ENCODE peak calls at places on chromosome 12, in ten cellular contexts. P, J, V, S, X, E, Y, B, G and F are unnamed samples. For H3K36me3, the result is how much of the 10 kb centered on the place peaks cover.

GRCh38 chr12:20656600-20656999 is 38.5 kb upstream of the SLCO1C1 start:
- DNase-seq in V (no peak), G (no peak), X (peak), B (no peak), S (no peak), J (no peak), Y (no peak), E (no peak), P (no peak), F (no peak)

GRCh38 chr12:147242-147641 is 66.7 kb downstream of the SLC6A12 start:
- DNase-seq in P (no peak), S (no peak), G (no peak), Y (no peak), B (no peak), E (no peak), X (no peak), V (no peak), J (no peak), F (no peak)

GRCh38 chr12:75986001-75986739 is 45.4 kb downstream of the PHLDA1 start:
- DNase-seq in V (no peak), J (no peak), B (no peak), G (no peak), P (no peak), S (no peak), X (no peak), Y (no peak), E (no peak), F (no peak)

GRCh38 chr12:21695896-21696295 is 38.3 kb upstream of the LDHB start:
- DNase-seq in Y (no peak), S (no peak), X (no peak), V (no peak), J (no peak), P (no peak), B (no peak), E (no peak), G (no peak), F (no peak)

GRCh38 chr12:49323524-49324097 is 556 bp downstream of the TROAP start:
- DNase-seq in G (no peak), X (no peak), J (no peak), S (no peak), Y (no peak), B (no peak), E (no peak), V (no peak), P (no peak), F (no peak)

GRCh38 chr12:130838284-130838950 is 633 bp downstream of the STX2 start:
- DNase-seq in P (no peak), Y (peak), S (no peak), G (peak), B (peak), V (no peak), J (no peak), E (peak), X (peak), F (no peak)

GRCh38 chr12:66596189-66596588 is 82.7 kb downstream of the GRIP1 start:
- DNase-seq in P (no peak), E (no peak), G (no peak), V (no peak), Y (no peak), X (no peak), S (no peak), B (no peak), J (no peak), F (no peak)

GRCh38 chr12:85461127-85461526 is 181.1 kb downstream of the ALX1 start:
- DNase-seq in S (no peak), J (no peak), V (no peak), Y (no peak), P (no peak), E (no peak), X (no peak), G (no peak), B (no peak), F (no peak)

DNA sequence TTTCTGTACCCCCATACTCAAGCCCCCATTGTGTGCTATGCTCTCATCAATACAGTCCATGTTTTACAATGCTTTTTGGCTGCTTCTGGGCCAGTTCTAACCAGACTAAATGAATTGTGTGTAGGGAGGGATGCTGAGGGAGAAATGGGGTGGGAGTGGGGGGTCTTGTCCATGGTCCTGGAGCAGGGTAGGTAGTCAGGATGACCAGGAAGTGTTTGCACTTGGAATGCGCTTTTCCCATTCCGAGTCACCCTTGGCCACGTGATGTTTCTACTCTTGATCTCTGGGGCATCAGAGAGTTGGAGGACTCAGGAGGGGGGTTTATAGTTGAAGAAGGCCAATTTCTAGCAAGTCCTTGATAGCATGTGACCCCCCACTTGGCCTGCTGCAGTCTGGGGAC is 1.2 kb upstream of the SMIM41 start:
- DNase-seq in X (no peak), J (no peak), P (no peak), S (no peak), V (no peak), G (no peak), E (no peak), B (no peak), Y (no peak), F (no peak)
- H3K36me3 ChIP-seq in X (under half), J (under half), P (under half), S (half or more), V (half or more), G (under half), E (half or more), B (under half), Y (under half), F (under half)

DNA sequence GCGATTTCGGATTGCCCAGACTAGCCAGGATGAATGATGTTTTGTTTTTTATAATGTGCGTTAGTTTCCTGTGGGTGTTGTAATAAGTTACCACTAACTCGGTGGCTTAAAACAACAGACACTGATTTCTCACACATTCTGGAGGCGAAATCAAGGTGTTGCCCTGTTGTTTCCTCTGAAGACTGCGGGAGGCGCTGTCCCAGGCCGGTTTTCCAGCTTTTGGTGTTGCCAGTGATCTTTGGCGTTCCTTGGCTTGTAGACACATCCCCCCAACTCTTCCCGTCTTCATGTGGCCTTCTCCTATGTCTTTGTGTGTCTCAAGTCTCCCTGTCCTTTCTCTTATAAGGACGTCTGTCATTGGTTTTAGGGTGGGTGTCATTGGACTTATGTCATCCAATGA is 267.7 kb downstream of the AACS start:
- DNase-seq in J (no peak), E (no peak), B (no peak), S (no peak), Y (no peak), V (no peak), X (no peak), P (no peak), G (no peak), F (no peak)
- TF ChIP-seq CTCF in J (peak), E (no peak), B (peak), S (no peak), Y (peak), V (no peak), X (peak), P (no peak), G (peak), F (peak)

GRCh38 chr12:110371408-110372055 is 32.0 kb downstream of the ANAPC7 start:
- DNase-seq in Y (no peak), B (no peak), E (no peak), V (no peak), S (no peak), P (no peak), X (no peak), J (no peak), G (peak), F (no peak)
- H3K36me3 ChIP-seq in Y (under half), B (half or more), E (under half), V (half or more), S (half or more), P (under half), X (under half), J (under half), G (half or more), F (under half)

DNA sequence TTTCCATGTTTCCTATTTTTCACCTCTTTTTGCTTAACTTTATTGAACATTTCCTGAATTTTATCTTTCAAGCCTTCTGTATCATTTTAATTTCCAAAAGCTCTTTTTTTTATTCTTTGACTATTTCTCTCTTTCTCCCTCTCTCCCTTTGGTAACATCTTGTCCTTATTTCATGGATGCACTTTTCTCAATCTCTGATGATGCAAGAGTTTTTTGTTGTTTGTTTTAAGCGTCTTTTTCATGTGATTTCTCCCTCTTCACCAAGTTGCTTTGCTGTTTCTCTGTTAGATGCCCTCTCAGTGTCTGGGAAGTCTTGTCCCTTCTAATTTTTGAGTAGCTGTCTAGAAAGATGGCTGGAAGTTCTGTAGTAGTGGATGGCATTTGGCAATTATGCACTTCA is 62.6 kb downstream of the ANO6 start:
- DNase-seq in G (no peak), E (no peak), P (no peak), S (no peak), B (no peak), J (no peak), V (no peak), Y (no peak), X (no peak), F (no peak)
- TF ChIP-seq CTCF in G (no peak), E (no peak), P (no peak), S (no peak), B (no peak), J (no peak), V (no peak), Y (no peak), X (no peak), F (no peak)

GRCh38 chr12:132727091-132727794 is 16.6 kb downstream of the PGAM5 start:
- DNase-seq in Y (no peak), E (peak), G (no peak), B (no peak), P (no peak), V (no peak), X (no peak), J (no peak), S (no peak), F (no peak)
- H3K36me3 ChIP-seq in Y (half or more), E (half or more), G (half or more), B (half or more), P (half or more), V (half or more), X (under half), J (under half), S (half or more), F (under half)